ENCODE peak calls at places on chromosomes 16 and 17, in five cellular contexts. F, Z, I, S and G are unnamed samples. For H3K4me1, the result is how much of the 10 kb centered on the place peaks cover.

GRCh38 chr16:14362774-14363371 is 267.2 kb downstream of the PARN start:
- DNase-seq in F (no peak), Z (no peak), I (no peak), S (peak), G (no peak)

GRCh38 chr17:7111784-7112526 is 2.7 kb downstream of the ASGR2 start:
- DNase-seq in F (no peak), Z (no peak), I (no peak), S (no peak), G (no peak)

GRCh38 chr17:9291912-9292562 is 270.7 kb downstream of the NTN1 start:
- DNase-seq in F (peak), Z (peak), I (peak), S (peak), G (peak)

GRCh38 chr17:69810326-69811035 is 264.5 kb upstream of the KCNJ16 start:
- DNase-seq in F (no peak), Z (no peak), I (no peak), S (no peak), G (no peak)

GRCh38 chr17:2975469-2975958 is 87.9 kb downstream of the OR1D5 start:
- DNase-seq in F (peak), Z (no peak), I (no peak), S (peak), G (peak)

GRCh38 chr16:27894441-27894840 is 169.1 kb downstream of the GSG1L start:
- DNase-seq in F (no peak), Z (no peak), I (no peak), S (no peak), G (no peak)

GRCh38 chr16:2370725-2371124 is 30.2 kb upstream of the ABCA3 start:
- DNase-seq in F (no peak), Z (no peak), I (no peak), S (no peak), G (no peak)

GRCh38 chr17:21213491-21214014 is 408 bp downstream of the TMEM11 start:
- DNase-seq in F (peak), Z (peak), I (no peak), S (peak), G (peak)

GRCh38 chr17:48149174-48150106 is 41.9 kb downstream of the SNX11 start:
- DNase-seq in F (no peak), Z (no peak), I (no peak), S (no peak), G (no peak)

GRCh38 chr17:77687921-77688320 is 270.6 kb upstream of the TNRC6C start:
- DNase-seq in F (no peak), Z (no peak), I (no peak), S (no peak), G (no peak)

GRCh38 chr17:77854083-77854758 is 104.3 kb upstream of the TNRC6C start:
- DNase-seq in F (peak), Z (no peak), I (no peak), S (no peak), G (no peak)

GRCh38 chr16:77636615-77637014 is 85.7 kb upstream of the NUDT7 start:
- DNase-seq in F (no peak), Z (no peak), I (no peak), S (no peak), G (no peak)

GRCh38 chr16:8855051-8855786 is 13.6 kb downstream of the CARHSP1 start:
- DNase-seq in F (peak), Z (no peak), I (no peak), S (peak), G (no peak)

GRCh38 chr16:766820-767640 is 6.5 kb downstream of the MSLN start:
- DNase-seq in F (no peak), Z (no peak), I (no peak), S (no peak), G (no peak)

GRCh38 chr17:46212634-46213435 is 19.6 kb upstream of the KANSL1 start:
- DNase-seq in F (no peak), Z (peak), I (peak), S (peak), G (peak)

GRCh38 chr16:86931410-86931941 is 353.1 kb downstream of the FOXL1 start:
- DNase-seq in F (no peak), Z (peak), I (peak), S (no peak), G (peak)

GRCh38 chr16:88315543-88316105 is 67.1 kb upstream of the ZNF469 start:
- DNase-seq in F (no peak), Z (peak), I (no peak), S (no peak), G (no peak)

DNA sequence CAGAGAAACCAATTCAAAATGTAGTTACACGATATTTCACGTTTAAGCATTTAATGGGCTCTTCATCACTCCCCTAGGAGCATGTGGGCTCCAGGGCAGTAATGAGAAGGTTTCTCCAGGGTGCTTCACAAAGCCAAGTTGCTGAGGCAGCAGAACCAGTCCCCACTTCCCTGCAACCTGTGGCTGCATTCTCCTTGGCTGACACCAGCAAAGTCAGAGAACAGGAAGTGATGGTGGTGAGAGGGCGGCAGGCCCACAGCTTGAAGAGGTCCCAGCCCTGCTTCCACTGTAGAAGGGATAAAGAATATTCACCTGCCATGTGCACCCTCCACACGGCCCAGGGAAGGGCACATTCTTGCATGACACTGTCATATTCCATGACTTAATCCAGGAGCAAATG is 133.2 kb downstream of the CBLN1 start:
- DNase-seq in F (no peak), Z (no peak), I (no peak), S (no peak), G (no peak)
- H3K4me1 ChIP-seq in F (under half), Z (under half), I (under half), S (under half), G (under half)

GRCh38 chr17:57866319-57866718 is 16.5 kb upstream of the MRPS23 start:
- DNase-seq in F (no peak), Z (no peak), I (no peak), S (peak), G (no peak)
- H3K4me1 ChIP-seq in F (under half), Z (half or more), I (under half), S (half or more), G (under half)

GRCh38 chr17:72118588-72119279 is 2.1 kb upstream of the SOX9 start:
- DNase-seq in F (peak), Z (peak), I (peak), S (peak), G (peak)

GRCh38 chr17:72121164-72122001 is 563 bp downstream of the SOX9 start:
- DNase-seq in F (peak), Z (peak), I (no peak), S (peak), G (no peak)

GRCh38 chr17:72120878-72121163 is at the start of gene SOX9:
- DNase-seq in F (peak), Z (peak), I (peak), S (peak), G (peak)

GRCh38 chr17:72119280-72119962 is 1.4 kb upstream of the SOX9 start:
- DNase-seq in F (no peak), Z (no peak), I (no peak), S (no peak), G (no peak)

DNA sequence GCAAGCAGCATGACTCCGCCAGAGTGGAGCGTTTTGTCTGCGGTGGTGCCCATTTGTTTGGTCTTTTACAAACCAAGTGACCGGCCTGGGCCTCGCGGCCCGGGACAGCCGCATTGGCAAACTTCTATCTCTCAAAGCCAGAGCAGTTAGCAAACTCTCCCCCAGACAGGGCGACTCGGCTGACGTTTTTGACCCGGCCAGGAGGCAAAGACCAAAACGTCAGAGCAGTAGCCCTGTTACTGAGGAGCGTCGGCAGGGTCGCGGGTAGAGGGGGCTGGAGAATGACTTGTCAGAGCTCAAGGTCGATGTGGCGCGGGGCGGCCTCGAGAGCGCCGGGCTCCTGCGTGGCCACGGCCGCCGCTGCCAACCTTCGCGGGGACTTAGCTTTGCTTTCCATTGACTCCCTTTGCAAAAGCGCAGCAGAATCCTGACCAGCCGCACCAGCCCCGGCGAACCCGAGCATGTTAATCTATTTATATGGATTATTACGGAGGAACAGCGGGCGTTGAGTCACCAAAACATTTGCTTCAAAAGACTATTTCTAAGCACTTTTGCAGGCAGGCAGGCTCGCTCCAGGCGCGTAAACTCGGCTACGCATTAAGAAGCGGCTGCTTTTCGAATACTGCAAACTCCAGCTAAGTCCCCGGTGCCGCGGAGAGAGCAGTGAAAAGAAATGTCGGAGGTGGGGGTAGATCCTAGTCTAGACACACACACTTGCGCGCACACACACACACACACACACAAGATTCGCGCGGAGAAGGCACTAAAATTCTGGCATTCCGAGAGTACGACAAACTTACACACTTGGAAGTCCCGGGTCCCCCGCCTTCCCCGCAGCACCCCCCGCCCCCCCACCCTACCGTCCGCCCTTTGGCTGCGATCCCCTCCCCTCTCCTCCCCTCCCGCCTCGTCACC is 600 bp upstream of the SOX9 start:
- DNase-seq in F (peak), Z (peak), I (peak), S (peak), G (peak)
- H3K4me1 ChIP-seq in F (under half), Z (under half), I (under half), S (half or more), G (under half)

GRCh38 chr17:29141484-29141835 is 38.7 kb downstream of the MYO18A start:
- DNase-seq in F (no peak), Z (no peak), I (no peak), S (no peak), G (no peak)
- H3K4me1 ChIP-seq in F (under half), Z (half or more), I (under half), S (under half), G (under half)

GRCh38 chr17:27647755-27648154 is 16.8 kb downstream of the LGALS9 start:
- DNase-seq in F (no peak), Z (no peak), I (no peak), S (no peak), G (no peak)

GRCh38 chr17:27640790-27641189 is 9.8 kb downstream of the LGALS9 start:
- DNase-seq in F (no peak), Z (no peak), I (no peak), S (no peak), G (no peak)

GRCh38 chr17:27649929-27650328 is 18.9 kb downstream of the LGALS9 start:
- DNase-seq in F (no peak), Z (no peak), I (peak), S (peak), G (peak)

GRCh38 chr17:27646232-27646631 is 15.2 kb downstream of the LGALS9 start:
- DNase-seq in F (no peak), Z (no peak), I (no peak), S (no peak), G (no peak)

GRCh38 chr17:27644586-27644985 is 13.6 kb downstream of the LGALS9 start:
- DNase-seq in F (no peak), Z (no peak), I (peak), S (no peak), G (no peak)
- H3K4me1 ChIP-seq in F (under half), Z (under half), I (under half), S (under half), G (under half)

GRCh38 chr16:4512473-4512872 is 26.1 kb downstream of the CDIP1 start:
- DNase-seq in F (no peak), Z (no peak), I (no peak), S (no peak), G (no peak)
- H3K4me1 ChIP-seq in F (under half), Z (half or more), I (under half), S (under half), G (under half)

GRCh38 chr17:81928497-81929252 is 1.1 kb upstream of the MAFG start:
- DNase-seq in F (peak), Z (no peak), I (no peak), S (no peak), G (no peak)

GRCh38 chr17:81931189-81931556 is 3.6 kb upstream of the MAFG start:
- DNase-seq in F (no peak), Z (no peak), I (no peak), S (no peak), G (no peak)

GRCh38 chr17:81931557-81932332 is 4.2 kb upstream of the MAFG start:
- DNase-seq in F (no peak), Z (no peak), I (no peak), S (no peak), G (no peak)

GRCh38 chr17:81929253-81930141 is 2.0 kb upstream of the MAFG start:
- DNase-seq in F (peak), Z (no peak), I (no peak), S (no peak), G (no peak)

GRCh38 chr17:81930142-81931125 is 2.9 kb upstream of the MAFG start:
- DNase-seq in F (peak), Z (no peak), I (no peak), S (no peak), G (no peak)
- H3K4me1 ChIP-seq in F (under half), Z (under half), I (under half), S (under half), G (under half)

DNA sequence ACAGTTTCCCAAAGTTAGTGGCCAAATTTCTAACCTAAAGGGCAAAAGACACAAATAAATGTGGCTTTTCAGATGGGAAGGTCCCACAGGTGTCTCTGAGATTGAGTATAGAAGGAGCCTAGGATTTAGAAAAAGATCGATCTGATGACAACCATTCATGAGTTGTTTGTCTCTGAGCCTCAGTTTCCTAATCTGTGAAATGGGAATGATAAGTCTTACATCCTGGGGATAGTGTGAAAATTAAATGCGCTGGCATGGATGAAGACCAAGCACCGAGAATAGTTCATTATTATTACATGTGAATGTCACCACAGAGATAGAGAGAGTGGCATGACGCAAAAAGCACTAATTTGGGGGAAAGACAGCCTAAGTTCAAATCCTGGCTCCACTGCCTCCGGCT is 7.2 kb downstream of the CDH5 start:
- DNase-seq in F (no peak), Z (no peak), I (no peak), S (no peak), G (no peak)
- H3K4me1 ChIP-seq in F (under half), Z (half or more), I (under half), S (under half), G (under half)

DNA sequence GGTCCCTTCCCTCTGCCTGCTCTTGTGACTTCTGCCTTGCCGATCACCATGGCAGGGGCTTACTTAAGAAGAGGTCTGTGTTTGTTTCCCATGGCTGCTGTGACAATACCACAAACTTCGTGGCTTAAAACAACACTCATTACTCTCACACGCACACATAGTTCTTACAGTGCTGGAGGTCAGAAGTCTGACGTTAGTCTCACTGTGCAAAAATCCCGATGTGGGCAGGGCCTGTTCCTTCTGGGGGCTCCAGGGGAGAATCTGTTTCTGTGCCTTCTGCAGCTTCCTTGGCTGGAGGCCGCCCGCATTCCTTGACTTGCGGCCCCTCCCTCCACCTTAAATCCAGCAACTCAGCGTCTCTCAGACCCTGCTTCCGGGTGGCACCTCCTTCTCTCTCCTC is 249.2 kb upstream of the GSE1 start:
- DNase-seq in F (no peak), Z (no peak), I (peak), S (no peak), G (peak)
- H3K4me1 ChIP-seq in F (under half), Z (under half), I (under half), S (under half), G (half or more)

GRCh38 chr17:51059781-51060180 is 60.9 kb downstream of the SPAG9 start:
- DNase-seq in F (no peak), Z (no peak), I (no peak), S (no peak), G (no peak)
- H3K4me1 ChIP-seq in F (under half), Z (under half), I (under half), S (under half), G (under half)